ENCODE peak calls at places on chromosome 4, in four cellular contexts. R is K562, X is GM12878, C is HepG2. K is an unnamed sample.

GRCh38 chr4:60134106-60134505 is 1066.0 kb upstream of the ADGRL3 start:
- DNase-seq in R (no peak), X (no peak), C (no peak), K (no peak)

GRCh38 chr4:47824844-47825243 is 13.0 kb downstream of the CORIN start:
- DNase-seq in R (no peak), C (no peak), X (no peak), K (peak; percentile 38)

GRCh38 chr4:17168571-17168970 is 270.1 kb upstream of the LDB2 start:
- DNase-seq in X (no peak), R (no peak), C (no peak), K (no peak)

GRCh38 chr4:99835942-99836341 is 19.3 kb downstream of the DAPP1 start:
- DNase-seq in X (no peak), C (no peak), R (no peak), K (no peak)

GRCh38 chr4:25908491-25908901 is 5.5 kb upstream of the SMIM20 start:
- DNase-seq in X (no peak), C (peak; percentile 66), R (no peak), K (no peak)

GRCh38 chr4:52982246-52982950 is 120.3 kb downstream of the RASL11B start:
- DNase-seq in R (peak; percentile 19), C (peak; percentile 32), X (no peak), K (peak; percentile 51)

GRCh38 chr4:164734476-164734875 is 19.5 kb upstream of the SMIM31 start:
- DNase-seq in C (no peak), R (no peak), X (no peak), K (no peak)

GRCh38 chr4:973431-974397 is at the start of gene DGKQ:
- DNase-seq in R (peak; percentile 98), X (no peak), C (peak; percentile 48), K (peak; percentile 100)

GRCh38 chr4:71251266-71251665 is 87.6 kb upstream of the SLC4A4 start:
- DNase-seq in X (no peak), R (no peak), C (no peak), K (no peak)

GRCh38 chr4:75673959-75674328 is 733 bp upstream of the G3BP2 start:
- DNase-seq in C (no peak), R (no peak), X (no peak), K (no peak)

GRCh38 chr4:71025654-71026053 is 32.2 kb downstream of the DCK start:
- DNase-seq in R (no peak), X (no peak), C (no peak), K (no peak)

GRCh38 chr4:43496188-43496587 is 603.7 kb downstream of the GRXCR1 start:
- DNase-seq in R (no peak), X (no peak), C (no peak), K (no peak)

GRCh38 chr4:124018383-124019317 is 622.1 kb downstream of the SPRY1 start:
- DNase-seq in X (peak; percentile 33), C (peak; percentile 12), R (no peak), K (peak; percentile 61)

GRCh38 chr4:139606600-139607301 is 50.7 kb upstream of the SETD7 start:
- DNase-seq in R (peak; percentile 36), X (no peak), C (no peak), K (no peak)

GRCh38 chr4:6988016-6988715 is 55.0 kb upstream of the TADA2B start:
- DNase-seq in X (no peak), R (peak; percentile 35), C (no peak), K (peak; percentile 42)

GRCh38 chr4:90318208-90318607 is 191.0 kb downstream of the CCSER1 start:
- DNase-seq in X (no peak), C (no peak), R (no peak), K (no peak)

GRCh38 chr4:55491486-55491885 is 55.2 kb downstream of the CLOCK start:
- DNase-seq in R (no peak), X (no peak), C (no peak), K (no peak)

GRCh38 chr4:53591372-53591892 is at the start of gene LNX1:
- DNase-seq in R (peak; percentile 41), X (no peak), C (no peak), K (no peak)

GRCh38 chr4:188110741-188111458 is 1.5 kb upstream of the TRIML2 start:
- DNase-seq in R (no peak), X (no peak), C (no peak), K (no peak)

GRCh38 chr4:87051121-87051713 is 116.4 kb downstream of the AFF1 start:
- DNase-seq in C (no peak), R (no peak), X (no peak), K (no peak)

GRCh38 chr4:107069049-107069448 is 32.9 kb upstream of the DKK2 start:
- DNase-seq in X (no peak), R (no peak), C (no peak), K (no peak)

GRCh38 chr4:100208459-100208858 is 18.2 kb upstream of the DDIT4L start:
- DNase-seq in C (no peak), R (no peak), X (no peak), K (no peak)

GRCh38 chr4:65007841-65008439 is 598.7 kb upstream of the TECRL start:
- DNase-seq in C (peak; percentile 47), R (peak; percentile 6), X (no peak), K (peak; percentile 8)

GRCh38 chr4:52051213-52051614 is at the start of gene SPATA18:
- DNase-seq in C (no peak), R (no peak), X (no peak), K (peak; percentile 61)

GRCh38 chr4:76197001-76197743 is 16.5 kb downstream of the SCARB2 start:
- DNase-seq in R (no peak), C (no peak), X (no peak), K (no peak)

DNA sequence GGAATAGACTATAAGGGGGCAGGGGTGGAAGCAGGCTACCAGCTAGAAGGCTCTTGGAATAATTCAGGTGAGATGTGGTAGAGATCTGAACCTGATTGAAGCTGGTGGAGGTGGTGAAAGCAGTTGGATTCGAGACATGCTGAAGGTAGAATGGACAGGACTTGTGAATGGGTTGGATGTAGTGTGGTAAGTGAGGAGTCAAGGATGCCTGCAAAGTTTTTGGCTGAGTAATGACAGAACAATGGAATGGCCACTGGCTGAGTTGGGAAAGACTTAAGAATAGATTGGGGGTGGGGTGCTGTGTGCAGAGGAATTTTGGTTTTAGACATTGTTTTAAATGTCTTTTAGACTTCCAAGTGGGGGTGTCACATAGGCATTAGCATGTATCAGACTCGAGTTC is 33.5 kb downstream of the HPF1 start:
- DNase-seq in R (no peak), X (no peak), C (no peak), K (no peak)
- TF ChIP-seq POLR2AphosphoS5 in R (peak; percentile 50), X (no peak), C (no peak), K (no peak)

GRCh38 chr4:38570647-38571326 is 93.2 kb upstream of the KLF3 start:
- DNase-seq in R (no peak), C (peak; percentile 19), X (no peak), K (no peak)
- TF ChIP-seq SMC3 in R (no peak), C (no peak), X (no peak), K (no peak)

GRCh38 chr4:125398263-125398662 is 83.5 kb downstream of the FAT4 start:
- DNase-seq in R (no peak), C (no peak), X (no peak), K (no peak)
- TF ChIP-seq EP300 in R (no peak), C (no peak), X (no peak), K (no peak)

GRCh38 chr4:41624765-41625164 is 86.8 kb downstream of the LIMCH1 start:
- DNase-seq in X (no peak), C (no peak), R (no peak), K (no peak)
- TF ChIP-seq POLR2AphosphoS5 in X (no peak), C (no peak), R (no peak), K (no peak)

GRCh38 chr4:22235798-22236197 is 280.1 kb downstream of the ADGRA3 start:
- DNase-seq in C (no peak), R (no peak), X (no peak), K (no peak)

GRCh38 chr4:22238742-22239141 is 277.1 kb downstream of the ADGRA3 start:
- DNase-seq in X (no peak), C (peak; percentile 2), R (no peak), K (peak; percentile 4)

GRCh38 chr4:22240814-22241213 is 275.1 kb downstream of the ADGRA3 start:
- DNase-seq in C (no peak), R (no peak), X (no peak), K (no peak)

GRCh38 chr4:22237846-22238513 is 277.9 kb downstream of the ADGRA3 start:
- DNase-seq in C (peak; percentile 54), X (no peak), R (no peak), K (no peak)

DNA sequence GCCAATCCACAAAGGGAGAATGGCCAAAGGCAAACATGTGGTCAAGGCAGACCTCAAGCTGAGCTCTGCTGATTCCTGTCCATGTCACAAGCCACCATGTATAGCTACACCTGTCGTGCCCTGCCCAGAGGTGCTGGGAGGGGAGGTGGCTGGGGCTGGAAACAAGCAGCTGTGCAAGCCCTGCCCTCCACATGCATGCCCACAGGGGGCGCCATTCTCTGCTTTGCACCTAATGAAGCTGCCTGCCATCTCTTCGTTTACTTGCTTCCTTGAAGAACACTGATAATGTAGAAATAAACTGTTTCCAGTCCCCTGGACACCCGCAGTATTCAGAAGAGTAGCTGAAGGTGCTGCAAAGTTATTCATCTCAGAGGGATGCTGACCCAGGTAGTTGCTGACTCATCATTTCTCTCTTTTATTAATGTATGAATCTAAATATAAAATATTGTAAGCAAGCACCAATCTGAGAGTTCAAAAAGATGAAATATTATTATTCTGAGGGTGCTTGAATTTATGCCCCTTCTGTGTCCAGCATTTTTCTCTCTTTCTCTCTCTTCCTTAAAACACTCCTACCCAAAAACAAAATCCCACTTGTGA is 278.6 kb downstream of the ADGRA3 start:
- DNase-seq in C (peak; percentile 15), R (no peak), X (no peak), K (peak; percentile 29)
- TF ChIP-seq SMC3 in C (no peak), R (no peak), X (no peak), K (peak; percentile 43)

DNA sequence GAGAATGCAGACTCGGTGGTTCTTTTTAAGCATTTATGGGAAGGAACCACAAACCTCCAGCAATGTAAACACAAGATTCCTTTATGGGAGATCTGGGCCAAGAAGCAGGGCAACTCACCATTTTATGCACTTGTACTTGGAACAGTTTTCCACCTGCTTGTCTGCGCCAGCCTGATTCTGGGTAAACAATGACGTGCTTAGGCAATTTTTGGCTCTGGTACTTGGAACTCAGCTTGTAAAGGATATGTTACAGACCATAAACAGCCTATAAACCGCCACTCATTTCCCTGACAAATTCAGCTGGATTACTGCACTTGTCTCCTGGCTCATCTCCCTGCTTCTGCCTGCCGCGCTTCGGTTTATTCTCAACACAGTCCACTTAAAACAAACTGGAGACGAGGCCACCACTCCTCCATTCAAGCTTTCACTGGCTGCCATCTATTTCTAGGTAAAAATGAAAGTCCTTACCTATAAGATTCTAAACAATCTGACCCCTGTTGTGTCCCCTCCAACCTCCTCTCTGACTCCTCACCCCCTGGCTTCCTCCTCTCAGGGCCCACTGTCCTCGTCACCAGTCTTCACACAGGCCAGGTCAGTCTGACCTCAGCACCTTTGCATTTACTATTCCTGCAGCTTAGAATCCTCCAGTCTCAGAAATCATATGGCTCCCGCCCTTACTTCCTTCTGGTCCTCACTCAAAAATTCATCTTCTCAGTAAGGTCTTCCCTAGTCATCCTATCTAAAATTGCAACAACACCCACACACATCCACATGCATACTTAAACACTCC is 205.9 kb upstream of the GALNT7 start:
- DNase-seq in R (no peak), C (no peak), X (no peak), K (no peak)
- TF ChIP-seq EP300 in R (no peak), C (no peak), X (no peak), K (no peak)

GRCh38 chr4:38529189-38530115 is 134.5 kb upstream of the KLF3 start:
- DNase-seq in R (peak; percentile 91), X (peak; percentile 35), C (no peak), K (no peak)
- TF ChIP-seq POLR2AphosphoS5 in R (peak; percentile 68), X (peak; percentile 66), C (no peak), K (no peak)

K was measured in SK-N-SH.